ENCODE peak calls at places on chromosome 20, in four cellular contexts. J is mammary epithelial cell, R is psoas muscle, I is lung. X is an unnamed sample.
A peak's percentile ranks its signal among the peaks of the same experiment; 100 is the strongest.

GRCh38 chr20:35700625-35701148 is 1.5 kb downstream of the ROMO1 start:
- DNase-seq in J (peak; percentile 12), R (no peak), I (peak; percentile 28), X (no peak)

GRCh38 chr20:63664861-63665594 is 6.9 kb downstream of the RTEL1 start:
- DNase-seq in J (no peak), R (no peak), I (no peak), X (no peak)

GRCh38 chr20:11267131-11267761 is 593.4 kb upstream of the JAG1 start:
- DNase-seq in J (peak; percentile 99), R (peak; percentile 27), I (peak; percentile 34), X (peak; percentile 15)

GRCh38 chr20:37220255-37220654 is 40.9 kb upstream of the MROH8 start:
- DNase-seq in J (no peak), R (no peak), I (no peak), X (no peak)

GRCh38 chr20:1434571-1435336 is 31.9 kb downstream of the NSFL1C start:
- DNase-seq in J (peak; percentile 89), R (no peak), I (peak; percentile 50), X (peak; percentile 16)

GRCh38 chr20:47785900-47786762 is 850 bp upstream of the SULF2 start:
- DNase-seq in J (peak; percentile 79), R (peak; percentile 62), I (peak; percentile 49), X (peak; percentile 81)

GRCh38 chr20:37541326-37541725 is 13.7 kb upstream of the BLCAP start:
- DNase-seq in J (no peak), R (no peak), I (no peak), X (no peak)

GRCh38 chr20:31966991-31967655 is 828 bp upstream of the XKR7 start:
- DNase-seq in J (no peak), R (no peak), I (no peak), X (no peak)

GRCh38 chr20:32458061-32458836 is 100.1 kb downstream of the ASXL1 start:
- DNase-seq in J (no peak), R (no peak), I (no peak), X (no peak)

GRCh38 chr20:40564997-40565680 is 123.9 kb downstream of the MAFB start:
- DNase-seq in J (peak; percentile 85), R (no peak), I (no peak), X (no peak)

GRCh38 chr20:2874456-2874855 is 1.2 kb downstream of the PTPRA start:
- DNase-seq in J (no peak), R (no peak), I (no peak), X (no peak)

GRCh38 chr20:11128131-11128831 is 454.5 kb upstream of the JAG1 start:
- DNase-seq in J (no peak), R (no peak), I (no peak), X (no peak)

GRCh38 chr20:33561981-33562601 is 72.2 kb downstream of the CBFA2T2 start:
- DNase-seq in J (peak; percentile 82), R (peak; percentile 57), I (peak; percentile 82), X (peak; percentile 86)

GRCh38 chr20:13265941-13266340 is 44.9 kb downstream of the ISM1 start:
- DNase-seq in J (no peak), R (no peak), I (no peak), X (no peak)

GRCh38 chr20:36399147-36399968 is 93.2 kb downstream of the DLGAP4 start:
- DNase-seq in J (peak; percentile 53), R (no peak), I (no peak), X (no peak)

GRCh38 chr20:52945862-52946522 is 26.2 kb upstream of the TSHZ2 start:
- DNase-seq in J (peak; percentile 76), R (no peak), I (no peak), X (no peak)

GRCh38 chr20:36888880-36889516 is 13.1 kb downstream of the TLDC2 start:
- DNase-seq in J (no peak), R (no peak), I (no peak), X (no peak)

GRCh38 chr20:21607971-21608735 is 94.3 kb upstream of the NKX2-2 start:
- DNase-seq in J (no peak), R (peak; percentile 26), I (peak; percentile 40), X (peak; percentile 13)

GRCh38 chr20:19396466-19397081 is 184.1 kb downstream of the SLC24A3 start:
- DNase-seq in J (no peak), R (no peak), I (no peak), X (no peak)

GRCh38 chr20:9353916-9354276 is 160.5 kb upstream of the LAMP5 start:
- DNase-seq in J (no peak), R (no peak), I (no peak), X (no peak)

GRCh38 chr20:34712525-34713192 is 8.5 kb downstream of the TP53INP2 start:
- DNase-seq in J (no peak), R (no peak), I (no peak), X (no peak)

GRCh38 chr20:13809855-13810254 is 25.0 kb downstream of the NDUFAF5 start:
- DNase-seq in J (no peak), R (no peak), I (no peak), X (no peak)

GRCh38 chr20:44648579-44648978 is 2.9 kb downstream of the ADA start:
- DNase-seq in J (no peak), R (no peak), I (no peak), X (no peak)
- H3K4me1 ChIP-seq in J (peaks cover 18% of the 10 kb centered on the region), R (peaks cover 11% of the 10 kb centered on the region), I (no peaks in the 10 kb centered on the region), X (peaks cover 20% of the 10 kb centered on the region)

DNA sequence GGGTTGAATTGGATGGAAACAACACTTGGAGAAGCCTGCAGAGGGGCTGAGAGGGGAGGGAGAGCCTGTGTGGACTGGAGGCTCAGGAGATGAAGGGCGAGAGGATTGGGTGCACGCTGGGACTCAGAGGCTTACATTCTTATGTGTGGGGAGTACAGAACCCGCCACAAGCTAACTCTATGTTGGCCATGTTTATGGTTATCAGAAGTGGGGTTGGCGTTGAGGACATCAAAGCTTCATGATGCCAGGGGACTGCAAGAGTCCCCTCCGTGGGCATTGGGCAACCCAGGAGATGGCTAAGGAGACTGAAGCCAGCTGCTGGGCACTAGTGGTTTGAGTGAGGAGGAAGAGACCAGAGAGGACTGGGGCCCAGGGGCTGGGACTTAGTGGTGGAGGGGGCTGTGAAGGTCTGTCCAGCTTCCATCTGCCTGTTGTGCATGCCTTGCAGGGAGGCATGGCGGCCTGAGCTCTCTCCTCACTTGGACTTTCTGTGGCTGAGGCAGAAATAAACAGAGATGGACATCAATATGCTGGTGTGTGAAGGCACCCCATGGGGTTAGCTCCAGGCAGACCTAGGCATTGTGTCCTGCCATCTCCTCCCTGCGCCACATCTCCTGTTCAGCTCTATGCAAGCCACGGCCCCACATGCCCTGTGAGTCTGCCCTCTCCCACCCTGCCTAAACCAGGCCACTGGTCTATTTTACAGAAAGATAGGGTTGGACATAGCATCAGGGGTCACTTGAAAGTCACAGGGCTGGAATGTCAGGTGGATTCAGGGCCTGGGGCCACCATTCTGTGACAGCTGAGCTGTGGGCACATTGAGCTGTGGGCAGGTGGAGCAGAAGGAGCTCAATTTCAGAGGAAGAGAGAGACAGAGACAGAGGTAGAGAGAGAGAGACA is 61.6 kb downstream of the PHACTR3 start:
- DNase-seq in J (no peak), R (no peak), I (peak; percentile 22), X (no peak)
- H3K9me3 ChIP-seq in J (no peaks in the 10 kb centered on the region), R (no peaks in the 10 kb centered on the region), I (peaks cover 4% of the 10 kb centered on the region), X (no peaks in the 10 kb centered on the region)

DNA sequence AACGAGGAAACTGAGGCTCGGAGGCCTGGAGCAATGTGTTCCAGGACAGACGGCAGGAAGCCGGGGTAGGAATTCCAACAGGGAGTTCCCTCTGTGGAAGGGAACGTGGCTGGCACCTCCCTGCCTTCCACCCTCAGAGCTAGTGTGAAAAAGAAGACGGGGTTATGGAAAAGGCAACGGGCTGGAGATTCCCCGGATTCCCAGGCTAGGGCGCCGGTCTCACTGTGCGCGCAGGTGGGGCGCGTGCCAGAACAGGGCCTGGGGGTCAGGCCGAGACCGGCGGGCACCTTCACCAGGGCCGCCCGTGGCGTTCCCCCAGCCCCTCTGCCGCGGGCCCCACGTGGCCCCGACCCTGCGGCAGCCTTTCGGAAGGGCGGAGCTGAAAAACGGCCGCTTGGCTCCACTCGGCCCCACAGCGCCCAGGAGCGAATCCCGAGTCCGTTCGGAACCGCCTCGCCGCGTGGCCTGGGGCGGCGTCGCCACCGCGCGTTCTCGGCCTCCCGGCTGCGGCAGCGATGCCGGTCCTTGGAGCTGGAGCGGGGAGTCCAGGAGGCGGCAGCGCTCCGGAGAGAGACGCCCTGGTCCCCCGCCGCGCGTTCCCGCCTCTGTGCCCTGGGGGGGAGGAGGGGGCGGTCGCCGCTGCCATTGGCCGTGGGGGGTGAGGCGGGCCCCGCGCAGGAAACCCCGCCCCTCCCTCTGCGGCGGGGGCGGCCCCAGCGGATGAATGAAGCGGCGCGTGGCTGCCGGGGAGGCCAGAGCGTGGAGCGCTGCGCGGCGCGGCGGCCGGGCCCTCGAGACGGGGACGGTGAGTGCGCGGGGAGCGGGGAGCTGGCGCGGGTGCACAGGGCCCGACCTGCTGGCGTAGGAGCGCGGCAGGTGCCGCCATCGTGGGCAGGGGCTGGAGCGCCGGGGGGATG is at the start of gene SLCO4A1:
- DNase-seq in J (peak; percentile 39), R (peak; percentile 85), I (peak; percentile 49), X (peak; percentile 86)
- H3K4me1 ChIP-seq in J (peaks cover 21% of the 10 kb centered on the region), R (peaks cover 23% of the 10 kb centered on the region), I (no peaks in the 10 kb centered on the region), X (peaks cover 12% of the 10 kb centered on the region)

DNA sequence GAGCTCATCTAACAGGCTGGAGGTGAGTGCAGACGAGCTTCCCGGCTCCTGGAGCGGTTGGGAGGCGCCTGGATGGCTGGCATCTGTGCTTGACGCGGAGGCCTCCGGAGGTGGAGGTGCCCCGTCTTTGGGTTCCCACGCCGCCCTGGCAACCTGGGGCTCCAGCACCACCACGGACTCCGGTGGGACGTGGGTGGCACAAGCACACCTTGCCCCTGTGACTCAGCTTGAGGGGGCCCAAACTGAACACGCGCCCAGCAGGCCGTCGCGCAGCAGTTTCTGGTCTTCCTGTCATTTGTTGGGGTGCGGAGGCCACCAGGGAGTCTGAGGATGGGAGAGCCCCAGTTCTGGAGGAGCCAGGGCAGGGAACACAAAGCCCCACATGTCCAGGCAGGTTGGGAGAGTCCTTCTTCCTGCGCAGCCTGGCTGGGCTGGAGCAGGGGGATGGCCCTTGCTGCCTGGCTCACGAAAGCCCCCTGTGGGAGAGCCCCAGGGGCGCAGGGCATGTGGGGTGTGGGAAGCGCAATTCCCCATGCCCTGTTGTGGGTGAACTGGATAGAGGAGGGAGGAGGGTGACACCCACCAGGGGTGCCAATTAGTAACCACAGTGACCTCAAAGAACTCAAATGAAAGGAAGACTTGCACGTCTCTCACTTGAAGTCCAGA is 1378.6 kb upstream of the DEFB115 start:
- DNase-seq in J (no peak), R (no peak), I (no peak), X (no peak)
- H3K9me3 ChIP-seq in J (peaks cover 45% of the 10 kb centered on the region), R (no peaks in the 10 kb centered on the region), I (peaks cover 34% of the 10 kb centered on the region), X (peaks cover 60% of the 10 kb centered on the region)

GRCh38 chr20:23100021-23100753 is 14.1 kb upstream of the CD93 start:
- DNase-seq in J (peak; percentile 98), R (no peak), I (no peak), X (no peak)

GRCh38 chr20:23105193-23105592 is 19.1 kb upstream of the CD93 start:
- DNase-seq in J (no peak), R (no peak), I (no peak), X (no peak)

GRCh38 chr20:23100754-23101107 is 14.6 kb upstream of the CD93 start:
- DNase-seq in J (no peak), R (no peak), I (no peak), X (no peak)

GRCh38 chr20:23103284-23104018 is 17.3 kb upstream of the CD93 start:
- DNase-seq in J (no peak), R (no peak), I (no peak), X (no peak)

GRCh38 chr20:23101696-23102095 is 15.6 kb upstream of the CD93 start:
- DNase-seq in J (no peak), R (no peak), I (no peak), X (no peak)
- H3K4me1 ChIP-seq in J (peaks cover 30% of the 10 kb centered on the region), R (peaks cover 5% of the 10 kb centered on the region), I (no peaks in the 10 kb centered on the region), X (no peaks in the 10 kb centered on the region)

GRCh38 chr20:55953201-55953600 is 52.1 kb downstream of the CBLN4 start:
- DNase-seq in J (peak; percentile 28), R (no peak), I (no peak), X (no peak)
- H3K9me3 ChIP-seq in J (no peaks in the 10 kb centered on the region), R (peaks cover 11% of the 10 kb centered on the region), I (no peaks in the 10 kb centered on the region), X (peaks cover 8% of the 10 kb centered on the region)

X was measured in heart right ventricle.